ENCODE peak calls at places on chromosome 1, in eight cellular contexts. Z is neural crest cell, B is fibroblast of lung, H is GM12865, N is omental fat pad, O is left ventricle myocardium inferior, W is brain microvascular endothelial cell, A is ovary. T is an unnamed sample.

GRCh38 chr1:208093046-208093445 is 151.1 kb downstream of the PLXNA2 start:
- DNase-seq in N (no peak), O (no peak), H (no peak), A (no peak), W (no peak), Z (no peak), B (no peak), T (no peak)

GRCh38 chr1:79090985-79091384 is 84.5 kb upstream of the ADGRL4 start:
- DNase-seq in H (no peak), O (no peak), N (no peak), B (no peak), W (no peak), A (no peak), Z (no peak), T (no peak)

GRCh38 chr1:239593527-239593926 is 207.2 kb downstream of the CHRM3 start:
- DNase-seq in H (no peak), Z (no peak), O (no peak), N (no peak), W (no peak), B (no peak), A (no peak), T (no peak)

GRCh38 chr1:25695066-25695990 is 78.7 kb downstream of the MAN1C1 start:
- DNase-seq in W (peak; percentile 97), B (peak; percentile 100), Z (no peak), H (no peak), N (peak; percentile 61), A (peak; percentile 73), O (peak; percentile 80), T (peak; percentile 97)

GRCh38 chr1:201493757-201494617 is 12.9 kb downstream of the CSRP1 start:
- DNase-seq in N (no peak), Z (no peak), O (peak; percentile 54), H (no peak), A (peak; percentile 71), B (peak; percentile 74), W (peak; percentile 57), T (peak; percentile 60)

GRCh38 chr1:17475729-17476128 is 36.3 kb upstream of the RCC2 start:
- DNase-seq in O (no peak), W (peak; percentile 29), H (no peak), N (no peak), A (no peak), B (peak; percentile 7), Z (no peak), T (no peak)

GRCh38 chr1:153231363-153231762 is 14.0 kb downstream of the PRR9 start:
- DNase-seq in H (no peak), N (no peak), B (no peak), Z (no peak), W (no peak), O (no peak), A (no peak), T (no peak)

GRCh38 chr1:41330588-41331545 is 30.4 kb upstream of the FOXO6 start:
- DNase-seq in W (no peak), H (no peak), A (no peak), Z (no peak), O (no peak), B (no peak), N (no peak), T (no peak)

GRCh38 chr1:23957096-23957495 is 2.5 kb upstream of the PNRC2 start:
- DNase-seq in B (no peak), H (no peak), N (no peak), A (no peak), O (no peak), Z (no peak), W (no peak), T (no peak)

GRCh38 chr1:15238789-15239188 is 8.2 kb upstream of the FHAD1 start:
- DNase-seq in H (no peak), O (no peak), B (no peak), Z (no peak), N (no peak), W (no peak), A (no peak), T (no peak)

GRCh38 chr1:62436039-62436465 is 797 bp upstream of the USP1 start:
- DNase-seq in W (no peak), N (peak; percentile 76), Z (peak; percentile 90), H (no peak), O (peak; percentile 96), B (no peak), A (peak; percentile 97), T (no peak)

GRCh38 chr1:235434001-235434400 is 66.8 kb downstream of the TBCE start:
- DNase-seq in Z (no peak), A (no peak), W (no peak), O (no peak), H (no peak), B (no peak), N (no peak), T (no peak)

GRCh38 chr1:194618101-194618500 is 1431.7 kb upstream of the B3GALT2 start:
- DNase-seq in B (no peak), Z (no peak), W (no peak), A (no peak), N (no peak), O (no peak), H (no peak), T (no peak)

GRCh38 chr1:216175714-216176113 is 247.5 kb downstream of the USH2A start:
- DNase-seq in B (no peak), H (no peak), Z (no peak), O (no peak), A (no peak), W (no peak), N (no peak), T (no peak)

GRCh38 chr1:25148673-25149300 is 83.5 kb downstream of the SYF2 start:
- DNase-seq in N (no peak), A (no peak), O (no peak), Z (no peak), B (no peak), H (peak; percentile 69), W (peak; percentile 9), T (no peak)

GRCh38 chr1:56666112-56666608 is 21.0 kb downstream of the PRKAA2 start:
- DNase-seq in A (no peak), H (no peak), Z (no peak), N (no peak), W (no peak), B (no peak), O (no peak), T (no peak)

GRCh38 chr1:64050601-64051000 is 152.8 kb upstream of the UBE2U start:
- DNase-seq in A (no peak), W (no peak), O (no peak), H (no peak), N (no peak), B (no peak), Z (no peak), T (no peak)

GRCh38 chr1:202291961-202292712 is 49.6 kb downstream of the UBE2T start:
- DNase-seq in O (peak; percentile 25), B (peak; percentile 67), Z (no peak), A (no peak), W (peak; percentile 80), N (no peak), H (no peak), T (no peak)

GRCh38 chr1:38559180-38559874 is 300.2 kb downstream of the RRAGC start:
- DNase-seq in H (peak; percentile 94), Z (no peak), W (no peak), B (no peak), A (peak; percentile 23), O (no peak), N (no peak), T (no peak)

GRCh38 chr1:229819091-229819490 is 193.0 kb downstream of the URB2 start:
- DNase-seq in B (no peak), Z (no peak), A (no peak), W (no peak), H (no peak), O (no peak), N (no peak), T (no peak)
- TF ChIP-seq CTCF in B (no peak), Z (no peak), A (no peak), W (no peak), H (no peak), O (no peak), N (no peak), T (no peak)

DNA sequence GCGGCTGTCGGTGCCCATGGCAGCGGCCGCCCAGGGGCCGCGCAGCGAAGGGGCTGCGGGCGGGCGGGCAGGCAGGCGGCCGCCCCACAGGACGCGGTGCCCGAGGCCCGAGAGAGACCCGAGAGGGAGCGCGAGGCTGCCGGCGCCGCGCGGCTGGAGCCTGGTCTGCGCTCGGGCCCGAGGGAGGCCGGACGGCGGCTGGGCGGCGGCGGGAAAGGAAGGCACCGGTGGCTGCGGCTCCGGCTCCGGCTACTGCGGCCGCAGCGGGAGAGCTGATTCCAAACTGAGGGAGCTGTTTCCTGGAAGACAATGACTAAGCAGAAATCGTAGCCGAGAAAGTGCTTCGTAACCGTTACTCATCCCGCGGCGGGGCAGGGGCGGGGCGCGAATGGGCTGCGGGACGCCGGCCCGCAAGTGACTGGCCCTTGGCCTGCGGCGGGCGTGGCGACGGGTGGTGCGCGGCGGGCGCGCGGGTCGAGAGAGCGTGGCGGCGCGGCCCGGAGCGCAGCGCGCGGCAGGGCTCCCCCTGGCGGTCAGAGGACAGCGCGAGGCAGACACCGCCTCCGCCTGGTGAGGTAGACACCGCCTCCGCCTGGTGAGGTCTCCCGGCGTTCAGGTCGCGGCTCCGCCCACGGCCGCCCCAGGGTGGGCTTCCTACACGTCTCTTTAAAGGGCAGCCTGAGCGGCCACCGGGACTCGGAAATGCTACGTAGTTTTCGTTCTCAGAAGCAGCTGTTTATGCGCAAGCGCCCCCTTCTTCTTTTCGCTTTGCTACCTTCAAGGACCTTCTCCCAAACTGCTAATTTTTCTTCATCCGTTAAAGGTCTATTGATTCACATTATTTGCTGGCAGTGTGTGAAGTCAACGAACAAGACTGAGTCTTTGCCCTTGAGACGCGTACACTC is at the start of gene GCLM:
- DNase-seq in B (peak; percentile 93), Z (peak; percentile 93), O (peak; percentile 92), N (peak; percentile 85), W (peak; percentile 93), H (peak; percentile 91), A (peak; percentile 93), T (peak; percentile 66)
- TF ChIP-seq CTCF in B (peak; percentile 58), Z (peak; percentile 96), O (peak; percentile 98), N (no peak), W (peak; percentile 72), H (peak; percentile 95), A (peak; percentile 66), T (peak; percentile 72)

GRCh38 chr1:47951026-47951425 is 46.2 kb downstream of the TRABD2B start:
- DNase-seq in W (no peak), A (no peak), B (no peak), H (no peak), N (no peak), O (no peak), Z (peak; percentile 3), T (no peak)

GRCh38 chr1:47950481-47950880 is 46.7 kb downstream of the TRABD2B start:
- DNase-seq in A (no peak), W (no peak), O (no peak), H (no peak), N (no peak), Z (no peak), B (no peak), T (no peak)

GRCh38 chr1:47948126-47948525 is 49.1 kb downstream of the TRABD2B start:
- DNase-seq in O (no peak), N (no peak), H (no peak), W (no peak), A (no peak), B (no peak), Z (no peak), T (no peak)

GRCh38 chr1:47953661-47954060 is 43.5 kb downstream of the TRABD2B start:
- DNase-seq in O (no peak), W (no peak), A (no peak), Z (no peak), N (no peak), B (no peak), H (no peak), T (no peak)

GRCh38 chr1:47951545-47952235 is 45.5 kb downstream of the TRABD2B start:
- DNase-seq in B (no peak), W (no peak), H (no peak), N (no peak), O (no peak), A (no peak), Z (no peak), T (no peak)
- TF ChIP-seq CTCF in B (no peak), W (peak; percentile 7), H (no peak), N (no peak), O (no peak), A (no peak), Z (no peak), T (no peak)

GRCh38 chr1:231045318-231045717 is 5.3 kb upstream of the FAM89A start:
- DNase-seq in B (no peak), W (no peak), O (no peak), A (no peak), H (no peak), Z (no peak), N (no peak), T (no peak)
- TF ChIP-seq CTCF in B (no peak), W (no peak), O (no peak), A (no peak), H (no peak), Z (no peak), N (no peak), T (peak; percentile 12)